ENCODE peak calls at places on chromosomes 11 and 22, in four cellular contexts. I, E, Q and O are unnamed samples. For H3K4me1, the result is how much of the 10 kb centered on the place peaks cover.

GRCh38 chr11:83219095-83219494 is 25.6 kb downstream of the ANKRD42 start:
- DNase-seq in I (no peak), E (no peak), Q (no peak), O (no peak)

GRCh38 chr22:23762866-23763578 is at the start of gene C22orf15:
- DNase-seq in I (no peak), E (no peak), Q (no peak), O (no peak)

GRCh38 chr11:3827434-3828186 is 13.1 kb downstream of the RHOG start:
- DNase-seq in I (no peak), E (no peak), Q (no peak), O (no peak)

GRCh38 chr11:68583047-68583446 is 101.3 kb upstream of the GAL start:
- DNase-seq in I (no peak), E (no peak), Q (no peak), O (no peak)

GRCh38 chr11:72354356-72355115 is 79.8 kb downstream of the CLPB start:
- DNase-seq in I (no peak), E (no peak), Q (no peak), O (peak)

GRCh38 chr11:65308281-65308891 is 6.3 kb upstream of the CDC42EP2 start:
- DNase-seq in I (no peak), E (no peak), Q (no peak), O (no peak)

GRCh38 chr11:84290647-84291046 is 1004.5 kb upstream of the CCDC90B start:
- DNase-seq in I (no peak), E (no peak), Q (no peak), O (no peak)

GRCh38 chr11:57315491-57315890 is 9.3 kb downstream of the TNKS1BP1 start:
- DNase-seq in I (no peak), E (no peak), Q (no peak), O (no peak)

GRCh38 chr22:37631448-37632173 is 7.9 kb upstream of the SH3BP1 start:
- DNase-seq in I (no peak), E (no peak), Q (no peak), O (no peak)

GRCh38 chr11:112019066-112019465 is 6.1 kb upstream of the DLAT start:
- DNase-seq in I (no peak), E (no peak), Q (no peak), O (no peak)

GRCh38 chr11:125777309-125777708 is 1.3 kb downstream of the PATE2 start:
- DNase-seq in I (no peak), E (no peak), Q (no peak), O (no peak)

GRCh38 chr22:49882519-49883293 is 29.1 kb downstream of the ZBED4 start:
- DNase-seq in I (no peak), E (no peak), Q (no peak), O (no peak)

GRCh38 chr22:48306785-48307570 is 1520.7 kb downstream of the BRD1 start:
- DNase-seq in I (no peak), E (no peak), Q (no peak), O (no peak)

GRCh38 chr11:127042445-127042844 is 41.9 kb upstream of the KIRREL3 start:
- DNase-seq in I (no peak), E (no peak), Q (no peak), O (no peak)

GRCh38 chr11:116078101-116078561 is 573.9 kb upstream of the CADM1 start:
- DNase-seq in I (no peak), E (no peak), Q (no peak), O (no peak)

GRCh38 chr11:57482782-57483569 is 22.6 kb downstream of the RTN4RL2 start:
- DNase-seq in I (peak), E (no peak), Q (peak), O (no peak)

DNA sequence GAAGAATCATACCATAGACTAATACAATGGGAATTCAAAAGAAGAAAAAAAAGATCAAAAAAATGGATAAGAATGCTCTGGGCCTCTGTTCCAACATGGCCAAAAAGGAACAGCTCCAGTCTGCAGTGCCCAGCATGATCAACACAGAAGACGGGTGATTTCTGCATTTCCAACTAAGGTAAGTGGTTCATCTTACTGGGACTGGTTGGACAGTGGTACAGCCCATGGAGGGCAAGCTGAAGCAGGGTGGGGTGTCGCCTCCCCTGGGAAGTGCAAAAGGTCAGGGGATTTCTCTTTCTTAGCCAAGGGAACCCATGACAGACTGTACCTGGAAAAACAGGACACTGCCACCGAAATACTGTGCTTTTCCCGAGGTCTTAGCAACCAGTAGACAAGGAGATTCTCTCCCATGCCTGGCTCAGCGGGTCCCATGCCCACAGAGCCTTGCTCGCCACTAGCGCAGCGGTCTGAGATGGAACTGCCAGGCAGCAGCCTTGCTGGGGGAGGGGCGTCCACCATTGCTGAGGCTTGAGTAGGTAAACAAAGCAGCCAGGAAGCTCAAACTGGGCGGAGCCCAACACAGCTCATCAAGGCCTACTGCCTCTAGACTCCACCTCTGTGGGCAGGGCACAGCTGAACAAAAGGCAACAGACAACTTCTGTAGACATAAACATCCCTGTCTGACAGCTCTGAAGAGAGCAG is 428.4 kb downstream of the MN1 start:
- DNase-seq in I (no peak), E (no peak), Q (no peak), O (peak)
- H3K4me1 ChIP-seq in I (under half), E (under half), Q (under half), O (under half)

GRCh38 chr11:17989306-17989705 is 23.5 kb downstream of the SERGEF start:
- DNase-seq in I (no peak), E (no peak), Q (no peak), O (no peak)
- H3K4me1 ChIP-seq in I (under half), E (under half), Q (under half), O (under half)

DNA sequence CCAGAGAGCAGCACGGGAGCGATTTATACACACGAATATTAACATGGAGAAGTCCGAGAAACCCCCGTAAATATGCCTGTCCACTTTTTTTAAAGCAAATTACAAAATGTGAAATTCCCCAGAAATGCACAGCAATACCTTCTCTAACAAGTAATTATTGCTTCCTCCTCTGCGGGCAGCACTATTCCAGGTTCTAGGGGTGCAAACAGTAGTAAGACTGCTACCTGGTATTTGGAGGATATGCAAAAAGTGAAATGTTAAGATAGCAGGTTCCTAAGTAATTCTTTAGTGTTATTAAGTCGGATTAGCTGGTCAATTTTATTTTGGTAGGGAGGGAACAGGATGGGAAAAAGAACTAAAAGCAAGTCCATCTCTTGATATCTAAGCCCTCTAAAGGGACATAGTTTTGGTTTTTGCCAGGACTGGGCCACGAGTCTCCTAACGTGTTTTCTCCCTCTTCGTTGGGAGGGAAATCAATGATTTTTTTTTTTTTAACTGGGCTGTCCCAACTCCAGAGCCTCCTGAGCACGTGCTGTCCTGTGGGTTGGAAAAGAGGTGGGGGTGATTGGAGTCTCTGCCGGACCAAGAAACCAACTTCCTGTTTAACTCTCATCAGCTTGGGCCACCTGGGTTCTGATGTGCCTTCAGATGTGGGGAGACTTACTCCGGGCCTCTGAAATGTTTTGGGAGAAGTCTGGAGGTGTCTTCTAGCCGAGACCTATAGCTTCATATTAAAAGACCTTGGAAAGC is 1.7 kb upstream of the XBP1 start:
- DNase-seq in I (no peak), E (no peak), Q (no peak), O (no peak)
- H3K4me1 ChIP-seq in I (under half), E (under half), Q (under half), O (under half)

DNA sequence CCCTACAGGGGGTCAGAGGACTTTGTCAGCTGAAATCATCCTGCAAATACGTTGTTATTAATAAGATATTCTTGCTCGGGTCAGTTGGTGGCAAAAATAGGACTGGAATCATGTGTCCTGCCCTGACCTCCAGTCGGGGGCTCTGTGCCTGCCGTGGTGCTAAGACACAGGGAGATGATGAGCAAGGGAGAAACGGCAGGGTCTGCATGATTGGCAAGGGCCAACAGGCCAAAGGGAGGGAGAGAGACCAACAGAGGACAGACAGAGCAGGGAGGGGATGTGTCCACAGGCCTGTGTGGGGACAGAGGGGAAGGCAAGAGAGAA is 10.4 kb upstream of the TSKU start:
- DNase-seq in I (no peak), E (no peak), Q (no peak), O (no peak)
- H3K4me1 ChIP-seq in I (under half), E (under half), Q (under half), O (half or more)